ENCODE peak calls at places on chromosomes 12 and 14, in nine cellular contexts. One of them, this sample, is unnamed.

GRCh38 chr12:126198966-126199692 is 1133.9 kb downstream of the AACS start:
- DNase-seq in AG20443: no peak
- DNase-seq in SHP77: no peak
- DNase-seq in fibroblast of mammary gland: no peak
- DNase-seq in activated T-helper 1 cell treated with anti-CD3 and anti-CD28 coated beads, Interleukin-2, amount 50 U/mL, for 16 hours: no peak
- DNase-seq in stimulated activated naive CD8-positive, alpha-beta T cell treated with anti-CD3 and anti-CD28 coated beads, Interleukin-15, amount 100 ng/mL, for 72 hours: no peak
- DNase-seq in frontal cortex: no peak
- DNase-seq in NCI-H1105 treated with DMSO at 0.1 percent for 48 hours: no peak
- DNase-seq in lower leg skin: no peak
- DNase-seq in this sample: no peak

GRCh38 chr12:66550626-66551025 is 128.2 kb downstream of the GRIP1 start:
- DNase-seq in AG20443: no peak
- DNase-seq in SHP77: no peak
- DNase-seq in fibroblast of mammary gland: no peak
- DNase-seq in activated T-helper 1 cell treated with anti-CD3 and anti-CD28 coated beads, Interleukin-2, amount 50 U/mL, for 16 hours: no peak
- DNase-seq in stimulated activated naive CD8-positive, alpha-beta T cell treated with anti-CD3 and anti-CD28 coated beads, Interleukin-15, amount 100 ng/mL, for 72 hours: no peak
- DNase-seq in frontal cortex: no peak
- DNase-seq in NCI-H1105 treated with DMSO at 0.1 percent for 48 hours: no peak
- DNase-seq in lower leg skin: no peak
- DNase-seq in this sample: no peak

GRCh38 chr14:105538481-105539049 is 12.2 kb downstream of the TMEM121 start:
- DNase-seq in AG20443: no peak
- DNase-seq in SHP77: no peak
- DNase-seq in fibroblast of mammary gland: no peak
- DNase-seq in activated T-helper 1 cell treated with anti-CD3 and anti-CD28 coated beads, Interleukin-2, amount 50 U/mL, for 16 hours: no peak
- DNase-seq in stimulated activated naive CD8-positive, alpha-beta T cell treated with anti-CD3 and anti-CD28 coated beads, Interleukin-15, amount 100 ng/mL, for 72 hours: no peak
- DNase-seq in frontal cortex: no peak
- DNase-seq in NCI-H1105 treated with DMSO at 0.1 percent for 48 hours: no peak
- DNase-seq in lower leg skin: no peak
- DNase-seq in this sample: no peak

GRCh38 chr12:66032739-66033138 is 97.8 kb downstream of the LLPH start:
- DNase-seq in AG20443: no peak
- DNase-seq in SHP77: no peak
- DNase-seq in fibroblast of mammary gland: no peak
- DNase-seq in activated T-helper 1 cell treated with anti-CD3 and anti-CD28 coated beads, Interleukin-2, amount 50 U/mL, for 16 hours: no peak
- DNase-seq in stimulated activated naive CD8-positive, alpha-beta T cell treated with anti-CD3 and anti-CD28 coated beads, Interleukin-15, amount 100 ng/mL, for 72 hours: no peak
- DNase-seq in frontal cortex: no peak
- DNase-seq in NCI-H1105 treated with DMSO at 0.1 percent for 48 hours: no peak
- DNase-seq in lower leg skin: no peak
- DNase-seq in this sample: no peak

GRCh38 chr12:4700621-4701026 is 19.6 kb upstream of the GALNT8 start:
- DNase-seq in AG20443: no peak
- DNase-seq in SHP77: no peak
- DNase-seq in fibroblast of mammary gland: peak; percentile 85
- DNase-seq in activated T-helper 1 cell treated with anti-CD3 and anti-CD28 coated beads, Interleukin-2, amount 50 U/mL, for 16 hours: no peak
- DNase-seq in stimulated activated naive CD8-positive, alpha-beta T cell treated with anti-CD3 and anti-CD28 coated beads, Interleukin-15, amount 100 ng/mL, for 72 hours: no peak
- DNase-seq in frontal cortex: peak; percentile 14
- DNase-seq in NCI-H1105 treated with DMSO at 0.1 percent for 48 hours: peak; percentile 86
- DNase-seq in lower leg skin: no peak
- DNase-seq in this sample: no peak

GRCh38 chr12:100346660-100347059 is 10.2 kb upstream of the SLC17A8 start:
- DNase-seq in AG20443: no peak
- DNase-seq in SHP77: no peak
- DNase-seq in fibroblast of mammary gland: peak; percentile 19
- DNase-seq in activated T-helper 1 cell treated with anti-CD3 and anti-CD28 coated beads, Interleukin-2, amount 50 U/mL, for 16 hours: no peak
- DNase-seq in stimulated activated naive CD8-positive, alpha-beta T cell treated with anti-CD3 and anti-CD28 coated beads, Interleukin-15, amount 100 ng/mL, for 72 hours: no peak
- DNase-seq in frontal cortex: no peak
- DNase-seq in NCI-H1105 treated with DMSO at 0.1 percent for 48 hours: peak; percentile 48
- DNase-seq in lower leg skin: no peak
- DNase-seq in this sample: no peak

GRCh38 chr14:58663494-58664111 is 25.8 kb downstream of the DACT1 start:
- DNase-seq in AG20443: peak; percentile 58
- DNase-seq in SHP77: peak; percentile 88
- DNase-seq in fibroblast of mammary gland: peak; percentile 47
- DNase-seq in activated T-helper 1 cell treated with anti-CD3 and anti-CD28 coated beads, Interleukin-2, amount 50 U/mL, for 16 hours: no peak
- DNase-seq in stimulated activated naive CD8-positive, alpha-beta T cell treated with anti-CD3 and anti-CD28 coated beads, Interleukin-15, amount 100 ng/mL, for 72 hours: no peak
- DNase-seq in frontal cortex: no peak
- DNase-seq in NCI-H1105 treated with DMSO at 0.1 percent for 48 hours: peak; percentile 64
- DNase-seq in lower leg skin: no peak
- DNase-seq in this sample: no peak

GRCh38 chr12:4289334-4289878 is 15.8 kb downstream of the CCND2 start:
- DNase-seq in AG20443: no peak
- DNase-seq in SHP77: no peak
- DNase-seq in fibroblast of mammary gland: no peak
- DNase-seq in activated T-helper 1 cell treated with anti-CD3 and anti-CD28 coated beads, Interleukin-2, amount 50 U/mL, for 16 hours: no peak
- DNase-seq in stimulated activated naive CD8-positive, alpha-beta T cell treated with anti-CD3 and anti-CD28 coated beads, Interleukin-15, amount 100 ng/mL, for 72 hours: no peak
- DNase-seq in frontal cortex: no peak
- DNase-seq in NCI-H1105 treated with DMSO at 0.1 percent for 48 hours: no peak
- DNase-seq in lower leg skin: no peak
- DNase-seq in this sample: no peak

GRCh38 chr14:76828339-76829015 is 2.3 kb downstream of the LRRC74A start:
- DNase-seq in AG20443: peak; percentile 59
- DNase-seq in SHP77: peak; percentile 55
- DNase-seq in fibroblast of mammary gland: no peak
- DNase-seq in activated T-helper 1 cell treated with anti-CD3 and anti-CD28 coated beads, Interleukin-2, amount 50 U/mL, for 16 hours: no peak
- DNase-seq in stimulated activated naive CD8-positive, alpha-beta T cell treated with anti-CD3 and anti-CD28 coated beads, Interleukin-15, amount 100 ng/mL, for 72 hours: no peak
- DNase-seq in frontal cortex: no peak
- DNase-seq in NCI-H1105 treated with DMSO at 0.1 percent for 48 hours: no peak
- DNase-seq in lower leg skin: no peak
- DNase-seq in this sample: no peak

GRCh38 chr12:25855716-25856115 is 102.8 kb upstream of the RASSF8 start:
- DNase-seq in AG20443: peak; percentile 11
- DNase-seq in SHP77: no peak
- DNase-seq in fibroblast of mammary gland: peak; percentile 65
- DNase-seq in activated T-helper 1 cell treated with anti-CD3 and anti-CD28 coated beads, Interleukin-2, amount 50 U/mL, for 16 hours: no peak
- DNase-seq in stimulated activated naive CD8-positive, alpha-beta T cell treated with anti-CD3 and anti-CD28 coated beads, Interleukin-15, amount 100 ng/mL, for 72 hours: no peak
- DNase-seq in frontal cortex: no peak
- DNase-seq in NCI-H1105 treated with DMSO at 0.1 percent for 48 hours: no peak
- DNase-seq in lower leg skin: no peak
- DNase-seq in this sample: no peak

GRCh38 chr12:3371018-3371417 is 120.0 kb upstream of the PRMT8 start:
- DNase-seq in AG20443: no peak
- DNase-seq in SHP77: peak; percentile 33
- DNase-seq in fibroblast of mammary gland: no peak
- DNase-seq in activated T-helper 1 cell treated with anti-CD3 and anti-CD28 coated beads, Interleukin-2, amount 50 U/mL, for 16 hours: no peak
- DNase-seq in stimulated activated naive CD8-positive, alpha-beta T cell treated with anti-CD3 and anti-CD28 coated beads, Interleukin-15, amount 100 ng/mL, for 72 hours: no peak
- DNase-seq in frontal cortex: no peak
- DNase-seq in NCI-H1105 treated with DMSO at 0.1 percent for 48 hours: peak; percentile 84
- DNase-seq in lower leg skin: no peak
- DNase-seq in this sample: no peak

GRCh38 chr14:54627718-54628345 is 60.9 kb downstream of the SAMD4A start:
- DNase-seq in AG20443: peak; percentile 75
- DNase-seq in SHP77: no peak
- DNase-seq in fibroblast of mammary gland: peak; percentile 57
- DNase-seq in activated T-helper 1 cell treated with anti-CD3 and anti-CD28 coated beads, Interleukin-2, amount 50 U/mL, for 16 hours: no peak
- DNase-seq in stimulated activated naive CD8-positive, alpha-beta T cell treated with anti-CD3 and anti-CD28 coated beads, Interleukin-15, amount 100 ng/mL, for 72 hours: peak; percentile 39
- DNase-seq in frontal cortex: peak; percentile 44
- DNase-seq in NCI-H1105 treated with DMSO at 0.1 percent for 48 hours: no peak
- DNase-seq in lower leg skin: no peak
- DNase-seq in this sample: peak; percentile 6

GRCh38 chr12:42958271-42958674 is 368.7 kb upstream of the PRICKLE1 start:
- DNase-seq in AG20443: no peak
- DNase-seq in SHP77: no peak
- DNase-seq in fibroblast of mammary gland: peak; percentile 67
- DNase-seq in activated T-helper 1 cell treated with anti-CD3 and anti-CD28 coated beads, Interleukin-2, amount 50 U/mL, for 16 hours: no peak
- DNase-seq in stimulated activated naive CD8-positive, alpha-beta T cell treated with anti-CD3 and anti-CD28 coated beads, Interleukin-15, amount 100 ng/mL, for 72 hours: no peak
- DNase-seq in frontal cortex: no peak
- DNase-seq in NCI-H1105 treated with DMSO at 0.1 percent for 48 hours: no peak
- DNase-seq in lower leg skin: no peak
- DNase-seq in this sample: no peak

GRCh38 chr12:2396448-2396871 is 343.7 kb downstream of the CACNA1C start:
- DNase-seq in AG20443: peak; percentile 89
- DNase-seq in SHP77: no peak
- DNase-seq in fibroblast of mammary gland: peak; percentile 62
- DNase-seq in activated T-helper 1 cell treated with anti-CD3 and anti-CD28 coated beads, Interleukin-2, amount 50 U/mL, for 16 hours: no peak
- DNase-seq in stimulated activated naive CD8-positive, alpha-beta T cell treated with anti-CD3 and anti-CD28 coated beads, Interleukin-15, amount 100 ng/mL, for 72 hours: no peak
- DNase-seq in frontal cortex: no peak
- DNase-seq in NCI-H1105 treated with DMSO at 0.1 percent for 48 hours: no peak
- DNase-seq in lower leg skin: no peak
- DNase-seq in this sample: no peak

GRCh38 chr12:24833513-24833912 is 115.4 kb downstream of the BCAT1 start:
- DNase-seq in AG20443: no peak
- DNase-seq in SHP77: no peak
- DNase-seq in fibroblast of mammary gland: no peak
- DNase-seq in activated T-helper 1 cell treated with anti-CD3 and anti-CD28 coated beads, Interleukin-2, amount 50 U/mL, for 16 hours: no peak
- DNase-seq in stimulated activated naive CD8-positive, alpha-beta T cell treated with anti-CD3 and anti-CD28 coated beads, Interleukin-15, amount 100 ng/mL, for 72 hours: no peak
- DNase-seq in frontal cortex: no peak
- DNase-seq in NCI-H1105 treated with DMSO at 0.1 percent for 48 hours: no peak
- DNase-seq in lower leg skin: no peak
- DNase-seq in this sample: no peak

GRCh38 chr14:56206576-56206975 is 88.4 kb downstream of the PELI2 start:
- DNase-seq in AG20443: no peak
- DNase-seq in SHP77: no peak
- DNase-seq in fibroblast of mammary gland: no peak
- DNase-seq in activated T-helper 1 cell treated with anti-CD3 and anti-CD28 coated beads, Interleukin-2, amount 50 U/mL, for 16 hours: no peak
- DNase-seq in stimulated activated naive CD8-positive, alpha-beta T cell treated with anti-CD3 and anti-CD28 coated beads, Interleukin-15, amount 100 ng/mL, for 72 hours: no peak
- DNase-seq in frontal cortex: no peak
- DNase-seq in NCI-H1105 treated with DMSO at 0.1 percent for 48 hours: no peak
- DNase-seq in lower leg skin: no peak
- DNase-seq in this sample: no peak

GRCh38 chr14:39219075-39219499 is 14.6 kb upstream of the MIA2 start:
- DNase-seq in AG20443: peak; percentile 35
- DNase-seq in SHP77: no peak
- DNase-seq in fibroblast of mammary gland: peak; percentile 55
- DNase-seq in activated T-helper 1 cell treated with anti-CD3 and anti-CD28 coated beads, Interleukin-2, amount 50 U/mL, for 16 hours: no peak
- DNase-seq in stimulated activated naive CD8-positive, alpha-beta T cell treated with anti-CD3 and anti-CD28 coated beads, Interleukin-15, amount 100 ng/mL, for 72 hours: no peak
- DNase-seq in frontal cortex: no peak
- DNase-seq in NCI-H1105 treated with DMSO at 0.1 percent for 48 hours: no peak
- DNase-seq in lower leg skin: no peak
- DNase-seq in this sample: no peak

GRCh38 chr12:3520168-3520567 is 29.2 kb downstream of the PRMT8 start:
- DNase-seq in AG20443: no peak
- DNase-seq in SHP77: peak; percentile 60
- DNase-seq in fibroblast of mammary gland: no peak
- DNase-seq in activated T-helper 1 cell treated with anti-CD3 and anti-CD28 coated beads, Interleukin-2, amount 50 U/mL, for 16 hours: no peak
- DNase-seq in stimulated activated naive CD8-positive, alpha-beta T cell treated with anti-CD3 and anti-CD28 coated beads, Interleukin-15, amount 100 ng/mL, for 72 hours: no peak
- DNase-seq in frontal cortex: no peak
- DNase-seq in NCI-H1105 treated with DMSO at 0.1 percent for 48 hours: peak; percentile 85
- DNase-seq in lower leg skin: no peak
- DNase-seq in this sample: no peak

GRCh38 chr14:64501326-64502171 is 2.1 kb downstream of the ZBTB25 start:
- DNase-seq in AG20443: peak; percentile 62
- DNase-seq in SHP77: peak; percentile 45
- DNase-seq in fibroblast of mammary gland: peak; percentile 85
- DNase-seq in activated T-helper 1 cell treated with anti-CD3 and anti-CD28 coated beads, Interleukin-2, amount 50 U/mL, for 16 hours: no peak
- DNase-seq in stimulated activated naive CD8-positive, alpha-beta T cell treated with anti-CD3 and anti-CD28 coated beads, Interleukin-15, amount 100 ng/mL, for 72 hours: no peak
- DNase-seq in frontal cortex: no peak
- DNase-seq in NCI-H1105 treated with DMSO at 0.1 percent for 48 hours: no peak
- DNase-seq in lower leg skin: peak; percentile 91
- DNase-seq in this sample: no peak

GRCh38 chr14:71686677-71687076 is 245.6 kb upstream of the RGS6 start:
- DNase-seq in AG20443: peak; percentile 81
- DNase-seq in SHP77: no peak
- DNase-seq in fibroblast of mammary gland: peak; percentile 87
- DNase-seq in activated T-helper 1 cell treated with anti-CD3 and anti-CD28 coated beads, Interleukin-2, amount 50 U/mL, for 16 hours: no peak
- DNase-seq in stimulated activated naive CD8-positive, alpha-beta T cell treated with anti-CD3 and anti-CD28 coated beads, Interleukin-15, amount 100 ng/mL, for 72 hours: no peak
- DNase-seq in frontal cortex: no peak
- DNase-seq in NCI-H1105 treated with DMSO at 0.1 percent for 48 hours: no peak
- DNase-seq in lower leg skin: no peak
- DNase-seq in this sample: no peak

GRCh38 chr14:29521526-29522137 is 406.0 kb downstream of the PRKD1 start:
- DNase-seq in AG20443: no peak
- DNase-seq in SHP77: peak; percentile 56
- DNase-seq in fibroblast of mammary gland: peak; percentile 40
- DNase-seq in activated T-helper 1 cell treated with anti-CD3 and anti-CD28 coated beads, Interleukin-2, amount 50 U/mL, for 16 hours: no peak
- DNase-seq in stimulated activated naive CD8-positive, alpha-beta T cell treated with anti-CD3 and anti-CD28 coated beads, Interleukin-15, amount 100 ng/mL, for 72 hours: no peak
- DNase-seq in frontal cortex: no peak
- DNase-seq in NCI-H1105 treated with DMSO at 0.1 percent for 48 hours: peak; percentile 52
- DNase-seq in lower leg skin: no peak
- DNase-seq in this sample: no peak

GRCh38 chr12:25877446-25877845 is 81.0 kb upstream of the RASSF8 start:
- DNase-seq in AG20443: no peak
- DNase-seq in SHP77: no peak
- DNase-seq in fibroblast of mammary gland: no peak
- DNase-seq in activated T-helper 1 cell treated with anti-CD3 and anti-CD28 coated beads, Interleukin-2, amount 50 U/mL, for 16 hours: no peak
- DNase-seq in stimulated activated naive CD8-positive, alpha-beta T cell treated with anti-CD3 and anti-CD28 coated beads, Interleukin-15, amount 100 ng/mL, for 72 hours: no peak
- DNase-seq in frontal cortex: no peak
- DNase-seq in NCI-H1105 treated with DMSO at 0.1 percent for 48 hours: no peak
- DNase-seq in lower leg skin: no peak
- DNase-seq in this sample: no peak

GRCh38 chr14:106826833-106827369 is 1300.5 kb downstream of the TMEM121 start:
- DNase-seq in AG20443: no peak
- DNase-seq in SHP77: no peak
- DNase-seq in fibroblast of mammary gland: no peak
- DNase-seq in activated T-helper 1 cell treated with anti-CD3 and anti-CD28 coated beads, Interleukin-2, amount 50 U/mL, for 16 hours: no peak
- DNase-seq in stimulated activated naive CD8-positive, alpha-beta T cell treated with anti-CD3 and anti-CD28 coated beads, Interleukin-15, amount 100 ng/mL, for 72 hours: no peak
- DNase-seq in frontal cortex: no peak
- DNase-seq in NCI-H1105 treated with DMSO at 0.1 percent for 48 hours: no peak
- DNase-seq in lower leg skin: no peak
- DNase-seq in this sample: no peak

GRCh38 chr12:116880817-116881324 is 370 bp downstream of the HRK start:
- DNase-seq in AG20443: peak; percentile 71
- DNase-seq in SHP77: peak; percentile 48
- DNase-seq in fibroblast of mammary gland: peak; percentile 36
- DNase-seq in activated T-helper 1 cell treated with anti-CD3 and anti-CD28 coated beads, Interleukin-2, amount 50 U/mL, for 16 hours: no peak
- DNase-seq in stimulated activated naive CD8-positive, alpha-beta T cell treated with anti-CD3 and anti-CD28 coated beads, Interleukin-15, amount 100 ng/mL, for 72 hours: peak; percentile 64
- DNase-seq in frontal cortex: peak; percentile 65
- DNase-seq in NCI-H1105 treated with DMSO at 0.1 percent for 48 hours: peak; percentile 68
- DNase-seq in lower leg skin: no peak
- DNase-seq in this sample: no peak

GRCh38 chr14:101076451-101077220 is 173.1 kb upstream of the RTL1 start:
- DNase-seq in AG20443: no peak
- DNase-seq in SHP77: no peak
- DNase-seq in fibroblast of mammary gland: no peak
- DNase-seq in activated T-helper 1 cell treated with anti-CD3 and anti-CD28 coated beads, Interleukin-2, amount 50 U/mL, for 16 hours: no peak
- DNase-seq in stimulated activated naive CD8-positive, alpha-beta T cell treated with anti-CD3 and anti-CD28 coated beads, Interleukin-15, amount 100 ng/mL, for 72 hours: no peak
- DNase-seq in frontal cortex: no peak
- DNase-seq in NCI-H1105 treated with DMSO at 0.1 percent for 48 hours: no peak
- DNase-seq in lower leg skin: peak; percentile 74
- DNase-seq in this sample: no peak

GRCh38 chr12:66288121-66288520 is 14.2 kb upstream of the HELB start:
- DNase-seq in AG20443: no peak
- DNase-seq in SHP77: no peak
- DNase-seq in fibroblast of mammary gland: no peak
- DNase-seq in activated T-helper 1 cell treated with anti-CD3 and anti-CD28 coated beads, Interleukin-2, amount 50 U/mL, for 16 hours: no peak
- DNase-seq in stimulated activated naive CD8-positive, alpha-beta T cell treated with anti-CD3 and anti-CD28 coated beads, Interleukin-15, amount 100 ng/mL, for 72 hours: peak; percentile 23
- DNase-seq in frontal cortex: no peak
- DNase-seq in NCI-H1105 treated with DMSO at 0.1 percent for 48 hours: no peak
- DNase-seq in lower leg skin: no peak
- DNase-seq in this sample: peak; percentile 55

GRCh38 chr12:64532734-64533351 is 77.5 kb upstream of the RASSF3 start:
- DNase-seq in AG20443: no peak
- DNase-seq in SHP77: no peak
- DNase-seq in fibroblast of mammary gland: no peak
- DNase-seq in activated T-helper 1 cell treated with anti-CD3 and anti-CD28 coated beads, Interleukin-2, amount 50 U/mL, for 16 hours: no peak
- DNase-seq in stimulated activated naive CD8-positive, alpha-beta T cell treated with anti-CD3 and anti-CD28 coated beads, Interleukin-15, amount 100 ng/mL, for 72 hours: no peak
- DNase-seq in frontal cortex: no peak
- DNase-seq in NCI-H1105 treated with DMSO at 0.1 percent for 48 hours: no peak
- DNase-seq in lower leg skin: peak; percentile 49
- DNase-seq in this sample: no peak

GRCh38 chr14:54807881-54808280 is 94.7 kb downstream of the GCH1 start:
- DNase-seq in AG20443: no peak
- DNase-seq in SHP77: no peak
- DNase-seq in fibroblast of mammary gland: no peak
- DNase-seq in activated T-helper 1 cell treated with anti-CD3 and anti-CD28 coated beads, Interleukin-2, amount 50 U/mL, for 16 hours: no peak
- DNase-seq in stimulated activated naive CD8-positive, alpha-beta T cell treated with anti-CD3 and anti-CD28 coated beads, Interleukin-15, amount 100 ng/mL, for 72 hours: no peak
- DNase-seq in frontal cortex: no peak
- DNase-seq in NCI-H1105 treated with DMSO at 0.1 percent for 48 hours: no peak
- DNase-seq in lower leg skin: no peak
- DNase-seq in this sample: no peak

GRCh38 chr12:52155048-52155868 is 36.6 kb downstream of the KRT80 start:
- DNase-seq in AG20443: peak; percentile 56
- DNase-seq in SHP77: no peak
- DNase-seq in fibroblast of mammary gland: peak; percentile 22
- DNase-seq in activated T-helper 1 cell treated with anti-CD3 and anti-CD28 coated beads, Interleukin-2, amount 50 U/mL, for 16 hours: no peak
- DNase-seq in stimulated activated naive CD8-positive, alpha-beta T cell treated with anti-CD3 and anti-CD28 coated beads, Interleukin-15, amount 100 ng/mL, for 72 hours: no peak
- DNase-seq in frontal cortex: no peak
- DNase-seq in NCI-H1105 treated with DMSO at 0.1 percent for 48 hours: no peak
- DNase-seq in lower leg skin: no peak
- DNase-seq in this sample: peak; percentile 36

GRCh38 chr14:23020143-23021128 is 10.5 kb upstream of the C14orf93 start:
- DNase-seq in AG20443: no peak
- DNase-seq in SHP77: no peak
- DNase-seq in fibroblast of mammary gland: no peak
- DNase-seq in activated T-helper 1 cell treated with anti-CD3 and anti-CD28 coated beads, Interleukin-2, amount 50 U/mL, for 16 hours: no peak
- DNase-seq in stimulated activated naive CD8-positive, alpha-beta T cell treated with anti-CD3 and anti-CD28 coated beads, Interleukin-15, amount 100 ng/mL, for 72 hours: no peak
- DNase-seq in frontal cortex: no peak
- DNase-seq in NCI-H1105 treated with DMSO at 0.1 percent for 48 hours: no peak
- DNase-seq in lower leg skin: no peak
- DNase-seq in this sample: no peak

This sample was measured in effector memory CD4-positive, alpha-beta T cell.